ENCODE peak calls at places on chromosomes 1 and 21, in four cellular contexts. C, N, Y and T are unnamed samples.

GRCh38 chr21:40179167-40179566 is 311.9 kb downstream of the PCP4 start:
- DNase-seq in C (no peak), N (no peak), Y (peak; percentile 71), T (no peak)

GRCh38 chr1:235511470-235512240 is 7.4 kb upstream of the B3GALNT2 start:
- DNase-seq in C (peak; percentile 51), N (no peak), Y (peak; percentile 67), T (no peak)

GRCh38 chr21:32539378-32539777 is 45.9 kb downstream of the TCP10L start:
- DNase-seq in C (no peak), N (no peak), Y (no peak), T (no peak)

GRCh38 chr21:39686636-39687035 is 58.3 kb upstream of the IGSF5 start:
- DNase-seq in C (no peak), N (no peak), Y (no peak), T (no peak)

GRCh38 chr1:153395776-153396175 is 4.9 kb upstream of the S100A8 start:
- DNase-seq in C (no peak), N (no peak), Y (no peak), T (no peak)

GRCh38 chr1:114352797-114353196 is 158.2 kb downstream of the TRIM33 start:
- DNase-seq in C (no peak), N (no peak), Y (no peak), T (no peak)

GRCh38 chr1:12436817-12437599 is 181.0 kb downstream of the DHRS3 start:
- DNase-seq in C (peak; percentile 84), N (no peak), Y (peak; percentile 90), T (peak; percentile 94)

GRCh38 chr21:28871388-28872015 is 121.2 kb downstream of the LTN1 start:
- DNase-seq in C (peak; percentile 51), N (no peak), Y (peak; percentile 7), T (no peak)

GRCh38 chr1:61097326-61097725 is 15.0 kb downstream of the NFIA start:
- DNase-seq in C (peak; percentile 67), N (no peak), Y (peak; percentile 67), T (peak; percentile 61)

GRCh38 chr1:223010552-223011229 is 132.4 kb downstream of the TLR5 start:
- DNase-seq in C (peak; percentile 19), N (no peak), Y (peak; percentile 63), T (no peak)

GRCh38 chr1:186828612-186829542 is at the start of gene PLA2G4A:
- DNase-seq in C (peak; percentile 73), N (peak; percentile 64), Y (peak; percentile 79), T (peak; percentile 53)

DNA sequence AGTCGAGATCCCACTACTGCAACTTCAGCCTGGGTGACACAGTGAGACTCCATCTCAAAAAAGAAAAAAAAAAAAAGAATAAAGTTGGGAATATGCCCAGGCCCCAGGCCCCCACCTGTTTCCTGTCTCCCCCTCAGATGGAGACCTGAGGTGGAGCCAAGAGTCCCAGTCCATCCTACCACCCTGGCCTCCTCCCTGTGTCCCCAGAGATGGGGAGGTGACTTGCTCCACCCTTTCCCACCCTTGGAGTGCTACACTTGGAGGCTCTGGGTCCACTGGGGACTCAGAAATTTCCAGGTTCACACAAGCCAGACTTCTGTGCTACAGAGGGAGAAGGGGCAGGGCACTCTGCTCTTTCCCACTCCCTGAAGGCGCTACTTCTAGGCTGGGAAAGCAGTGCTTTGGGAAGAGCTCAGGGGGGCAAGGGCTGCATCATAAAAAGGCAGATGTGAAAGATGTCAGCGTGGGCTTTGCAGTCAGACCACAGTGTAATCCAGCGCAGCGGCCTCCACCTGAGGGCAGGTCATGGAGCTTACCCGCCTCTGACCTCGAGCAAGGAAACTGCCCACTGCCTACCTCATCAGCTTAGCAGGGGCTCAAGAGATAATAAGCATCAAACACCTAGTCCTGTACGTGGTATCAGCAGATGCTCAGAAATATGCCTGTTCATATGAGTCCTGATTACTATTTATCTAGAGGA is 13.4 kb downstream of the TMEM63A start:
- DNase-seq in C (no peak), N (no peak), Y (no peak), T (no peak)
- H3K4me2 ChIP-seq in C (no peak overlapping the region), N (no peak overlapping the region), Y (no peak overlapping the region), T (no peak overlapping the region)

DNA sequence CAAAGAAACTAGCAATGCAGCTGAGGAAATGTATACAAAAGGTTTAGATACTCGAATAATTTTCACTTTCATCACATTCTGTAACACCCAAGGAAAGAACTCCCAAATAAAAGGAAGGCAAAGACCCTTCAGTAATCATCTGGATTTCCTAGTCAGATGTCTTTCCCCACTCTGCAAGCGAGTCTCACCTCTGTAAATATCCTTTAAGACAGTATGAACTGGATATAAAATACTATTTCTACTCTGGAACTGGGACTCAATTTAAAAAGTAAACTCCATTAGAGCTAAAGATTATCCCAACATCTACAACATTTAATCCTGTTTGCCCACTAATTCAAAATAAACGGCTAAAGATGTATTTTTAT is 27.0 kb downstream of the C2CD2 start:
- DNase-seq in C (no peak), N (no peak), Y (no peak), T (no peak)
- H3K27ac ChIP-seq in C (peak overlapping the region; percentile 96), N (peak overlapping the region; percentile 64), Y (peak overlapping the region; percentile 83), T (peak overlapping the region; percentile 12)

DNA sequence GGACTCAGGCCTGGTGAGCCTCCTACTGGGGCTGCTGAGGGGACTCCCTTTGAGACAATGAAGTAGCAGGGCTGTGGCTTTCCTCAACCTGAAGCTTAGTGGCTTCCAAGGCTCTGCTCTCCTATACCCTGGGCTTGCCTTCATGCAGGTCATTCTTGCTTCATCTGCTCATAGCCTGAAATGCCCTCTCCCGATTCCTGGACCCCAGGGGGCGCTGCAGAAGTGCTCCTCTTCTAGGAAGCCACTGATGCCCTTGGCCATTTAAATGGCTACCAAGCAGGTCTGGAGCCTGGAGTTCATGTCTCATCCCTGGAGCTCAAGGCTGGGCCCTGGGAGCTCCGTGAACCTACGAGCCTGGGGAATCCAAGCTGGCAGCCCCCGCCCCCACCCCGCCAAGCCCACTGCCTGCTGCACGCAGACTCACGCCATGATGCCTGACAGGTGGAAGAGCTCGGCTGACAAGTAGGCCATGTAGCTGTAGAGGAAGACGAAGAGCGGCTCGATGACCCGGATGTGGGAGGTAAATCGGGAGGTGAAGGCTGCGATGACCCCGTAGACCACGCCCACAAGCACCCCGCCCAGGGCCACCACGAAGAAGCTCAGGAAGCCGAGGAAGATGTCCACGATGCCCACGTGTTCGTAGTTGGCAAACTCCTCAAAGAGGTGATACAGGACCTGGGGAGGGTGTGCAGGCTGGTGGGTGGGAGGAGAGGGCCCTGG is 45.7 kb downstream of the SLC9A1 start:
- DNase-seq in C (no peak), N (peak; percentile 23), Y (no peak), T (peak; percentile 61)
- TF ChIP-seq CTCF in C (peak; percentile 36), N (peak; percentile 24), Y (peak; percentile 18), T (peak; percentile 67)

DNA sequence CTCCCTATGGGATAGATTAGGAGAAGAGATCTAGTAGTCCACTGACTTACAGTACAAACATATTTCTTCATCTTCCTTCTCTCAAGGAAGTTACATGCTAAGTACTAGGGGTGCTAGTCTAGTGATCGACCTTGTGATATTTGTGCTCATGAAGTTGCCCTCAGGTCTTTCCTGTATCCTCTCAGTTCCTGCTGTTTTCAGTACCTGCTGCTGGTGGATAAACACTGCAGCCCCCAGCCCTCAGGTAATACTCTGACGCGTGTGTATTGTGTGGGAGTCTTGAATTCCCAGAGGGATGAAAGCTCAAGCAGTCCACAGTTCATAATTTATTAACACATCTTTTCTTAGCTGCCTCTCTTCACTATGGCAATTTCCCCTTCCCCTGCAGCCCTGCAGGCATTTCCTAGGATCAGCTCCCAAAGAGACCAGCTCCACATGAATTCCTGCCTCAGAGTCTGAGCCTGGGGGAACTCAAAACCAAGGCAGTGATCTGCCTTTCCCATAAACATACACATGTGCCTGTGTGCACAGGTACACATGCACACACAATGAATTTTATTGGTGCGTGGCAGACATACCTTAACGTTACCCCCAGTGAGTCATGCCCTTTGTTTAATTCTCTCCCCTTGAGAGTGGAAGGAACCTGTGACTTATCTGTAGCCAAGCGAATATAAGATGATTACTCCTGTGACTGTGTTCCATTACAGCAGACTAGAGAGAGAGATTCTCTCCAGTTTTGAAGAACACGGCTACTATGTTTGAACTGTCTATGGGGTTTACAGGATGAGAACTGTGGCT is 14.0 kb upstream of the HMGCS2 start:
- DNase-seq in C (no peak), N (no peak), Y (no peak), T (peak; percentile 89)
- H3K4me2 ChIP-seq in C (no peak overlapping the region), N (no peak overlapping the region), Y (no peak overlapping the region), T (peak overlapping the region; percentile 64)